ENCODE peak calls at places on chromosomes 16 and 17, in four cellular contexts. One of them, this sample, is unnamed.

GRCh38 chr16:69410285-69410990 is 14.0 kb upstream of the CYB5B start:
- DNase-seq in K562: no peak
- DNase-seq in GM12878: no peak
- DNase-seq in HepG2: no peak
- DNase-seq in this sample: peak; percentile 80

GRCh38 chr17:37791434-37791833 is 46.6 kb upstream of the HNF1B start:
- DNase-seq in HepG2: peak; percentile 45
- DNase-seq in K562: peak; percentile 67
- DNase-seq in GM12878: no peak
- DNase-seq in this sample: peak; percentile 80

GRCh38 chr17:78343099-78343432 is 16.8 kb downstream of the SOCS3 start:
- DNase-seq in HepG2: no peak
- DNase-seq in GM12878: no peak
- DNase-seq in K562: no peak
- DNase-seq in this sample: no peak

GRCh38 chr17:40461774-40462342 is 18.6 kb downstream of the IGFBP4 start:
- DNase-seq in GM12878: no peak
- DNase-seq in HepG2: no peak
- DNase-seq in K562: no peak
- DNase-seq in this sample: peak; percentile 66

GRCh38 chr17:38996660-38997337 is 29.6 kb upstream of the FBXO47 start:
- DNase-seq in GM12878: no peak
- DNase-seq in HepG2: no peak
- DNase-seq in K562: no peak
- DNase-seq in this sample: no peak

GRCh38 chr17:41547378-41547841 is 19.3 kb upstream of the KRT19 start:
- DNase-seq in K562: no peak
- DNase-seq in GM12878: no peak
- DNase-seq in HepG2: no peak
- DNase-seq in this sample: no peak

GRCh38 chr17:71724339-71724738 is 396.5 kb upstream of the SOX9 start:
- DNase-seq in K562: no peak
- DNase-seq in GM12878: no peak
- DNase-seq in HepG2: no peak
- DNase-seq in this sample: no peak

GRCh38 chr17:694239-694638 is 20.4 kb downstream of the VPS53 start:
- DNase-seq in GM12878: no peak
- DNase-seq in HepG2: no peak
- DNase-seq in K562: no peak
- DNase-seq in this sample: peak; percentile 83

GRCh38 chr17:15392326-15392739 is 50.9 kb upstream of the TEKT3 start:
- DNase-seq in HepG2: no peak
- DNase-seq in GM12878: no peak
- DNase-seq in K562: no peak
- DNase-seq in this sample: peak; percentile 15

GRCh38 chr17:64115043-64115698 is 14.8 kb downstream of the ERN1 start:
- DNase-seq in K562: no peak
- DNase-seq in GM12878: no peak
- DNase-seq in HepG2: no peak
- DNase-seq in this sample: no peak

GRCh38 chr16:56354016-56354415 is 71.3 kb downstream of the AMFR start:
- DNase-seq in K562: no peak
- DNase-seq in GM12878: no peak
- DNase-seq in HepG2: no peak
- DNase-seq in this sample: no peak

GRCh38 chr16:30482366-30482765 is 9.8 kb downstream of the ITGAL start:
- DNase-seq in GM12878: no peak
- DNase-seq in K562: peak; percentile 37
- DNase-seq in HepG2: no peak
- DNase-seq in this sample: no peak

GRCh38 chr17:67557921-67558320 is 159.8 kb upstream of the NOL11 start:
- DNase-seq in K562: no peak
- DNase-seq in GM12878: no peak
- DNase-seq in HepG2: no peak
- DNase-seq in this sample: no peak

GRCh38 chr17:77690271-77691161 is 268.0 kb upstream of the TNRC6C start:
- DNase-seq in HepG2: no peak
- DNase-seq in K562: no peak
- DNase-seq in GM12878: no peak
- DNase-seq in this sample: no peak

GRCh38 chr17:19426631-19427030 is 15.6 kb downstream of the RNF112 start:
- DNase-seq in GM12878: no peak
- DNase-seq in HepG2: no peak
- DNase-seq in K562: no peak
- DNase-seq in this sample: no peak

GRCh38 chr16:74922150-74923138 is 62.5 kb downstream of the WDR59 start:
- DNase-seq in GM12878: no peak
- DNase-seq in K562: no peak
- DNase-seq in HepG2: peak; percentile 63
- DNase-seq in this sample: no peak

GRCh38 chr17:48753794-48754499 is 25.4 kb upstream of the HOXB13 start:
- DNase-seq in GM12878: no peak
- DNase-seq in K562: no peak
- DNase-seq in HepG2: no peak
- DNase-seq in this sample: no peak

GRCh38 chr16:89364603-89365002 is 125.8 kb downstream of the ANKRD11 start:
- DNase-seq in GM12878: no peak
- DNase-seq in K562: peak; percentile 36
- DNase-seq in HepG2: no peak
- DNase-seq in this sample: no peak

GRCh38 chr16:57145964-57146647 is 39.7 kb downstream of the PSME3IP1 start:
- DNase-seq in K562: no peak
- DNase-seq in HepG2: no peak
- DNase-seq in GM12878: no peak
- DNase-seq in this sample: no peak

GRCh38 chr17:9183297-9183696 is 162.0 kb downstream of the NTN1 start:
- DNase-seq in K562: no peak
- DNase-seq in GM12878: no peak
- DNase-seq in HepG2: no peak
- DNase-seq in this sample: no peak

GRCh38 chr17:65914784-65915342 is 277.1 kb downstream of the CEP112 start:
- DNase-seq in GM12878: peak; percentile 81
- DNase-seq in K562: no peak
- DNase-seq in HepG2: no peak
- DNase-seq in this sample: no peak

GRCh38 chr17:10292057-10292931 is 80.5 kb downstream of the MYH13 start:
- DNase-seq in GM12878: peak; percentile 20
- DNase-seq in K562: peak; percentile 18
- DNase-seq in HepG2: no peak
- DNase-seq in this sample: no peak

GRCh38 chr17:45437461-45438283 is 5.0 kb upstream of the ARHGAP27 start:
- DNase-seq in HepG2: no peak
- DNase-seq in K562: no peak
- DNase-seq in GM12878: no peak
- DNase-seq in this sample: no peak

GRCh38 chr16:64421515-64421914 is 700.3 kb downstream of the CDH11 start:
- DNase-seq in HepG2: no peak
- DNase-seq in K562: no peak
- DNase-seq in GM12878: no peak
- DNase-seq in this sample: no peak

GRCh38 chr16:85261657-85262557 is 149.6 kb upstream of the CIBAR2 start:
- DNase-seq in GM12878: no peak
- DNase-seq in HepG2: no peak
- DNase-seq in K562: peak; percentile 77
- DNase-seq in this sample: no peak

GRCh38 chr17:2364132-2365116 is 27.1 kb downstream of the SGSM2 start:
- DNase-seq in HepG2: no peak
- DNase-seq in GM12878: no peak
- DNase-seq in K562: no peak
- DNase-seq in this sample: no peak

GRCh38 chr17:76145231-76146052 is 4.4 kb upstream of the FOXJ1 start:
- DNase-seq in HepG2: no peak
- DNase-seq in K562: no peak
- DNase-seq in GM12878: peak; percentile 19
- DNase-seq in this sample: no peak

DNA sequence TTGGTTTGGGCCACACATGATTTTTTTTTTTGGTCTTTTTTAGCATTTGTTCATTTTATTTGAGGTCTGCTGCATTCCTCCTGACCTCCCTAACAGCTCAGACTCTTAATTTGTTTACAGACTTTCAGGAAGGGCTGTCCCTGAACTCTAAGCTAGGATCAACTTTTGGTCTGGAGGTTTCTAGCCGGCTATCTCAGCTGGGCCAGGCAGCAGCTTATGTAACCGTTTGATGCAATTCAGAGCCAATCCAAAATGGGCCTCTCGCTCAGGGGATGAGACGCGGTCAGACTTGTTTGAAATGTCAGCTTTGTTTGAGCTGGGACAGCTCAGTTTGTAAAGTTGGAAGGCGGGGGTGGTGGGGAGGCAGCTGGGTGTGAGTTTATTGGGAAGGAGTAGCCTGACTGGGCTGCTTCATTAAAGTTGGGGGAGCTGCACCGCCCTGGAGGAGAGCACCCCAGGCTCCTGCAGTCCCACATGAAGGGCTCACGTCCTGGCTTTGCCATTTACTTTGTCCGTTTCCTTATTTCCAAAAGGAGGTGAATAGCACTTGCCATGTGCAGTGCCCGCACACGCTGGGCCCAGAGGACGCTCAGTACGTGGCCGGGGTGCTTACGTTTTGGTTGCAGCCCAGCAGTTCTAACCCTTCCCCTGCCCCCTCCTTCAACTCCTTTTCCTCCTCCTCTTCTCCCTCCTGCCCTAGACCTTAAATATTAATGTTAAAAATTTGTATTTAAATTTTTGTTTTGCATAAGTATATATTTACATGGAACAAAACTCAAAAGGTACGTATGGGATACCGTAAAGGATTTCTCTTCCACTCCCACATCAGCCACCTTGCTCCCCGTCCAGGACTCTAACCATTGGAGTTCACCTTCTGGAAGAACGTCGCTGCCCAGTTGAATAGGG is 121.2 kb downstream of the SNX29 start:
- DNase-seq in HepG2: peak; percentile 98
- DNase-seq in GM12878: no peak
- DNase-seq in K562: peak; percentile 44
- DNase-seq in this sample: no peak
- TF ChIP-seq POLR2AphosphoS2 in HepG2: no peak
- TF ChIP-seq POLR2AphosphoS2 in GM12878: no peak
- TF ChIP-seq POLR2AphosphoS2 in K562: no peak
- TF ChIP-seq POLR2AphosphoS2 in this sample: no peak

DNA sequence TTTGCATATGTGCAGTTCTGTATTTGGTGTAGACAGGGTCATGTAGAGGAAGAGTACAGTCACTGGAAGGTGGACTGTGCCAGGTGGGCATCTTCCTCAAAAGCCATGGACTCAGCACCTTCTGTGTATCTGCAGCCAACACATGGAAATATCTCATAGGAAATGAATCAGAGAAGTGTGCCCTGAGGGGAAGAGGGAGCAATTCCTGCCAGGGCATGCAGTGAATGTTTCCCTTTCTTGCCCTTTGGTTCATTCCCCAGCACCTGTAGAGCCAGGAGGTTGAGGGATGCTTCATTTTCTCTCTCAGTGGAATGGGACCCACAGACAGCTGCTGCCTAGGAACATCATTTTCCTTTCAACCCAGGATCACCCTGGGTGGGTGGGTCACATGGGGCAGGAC is 146.1 kb upstream of the HSBP1 start:
- DNase-seq in HepG2: no peak
- DNase-seq in GM12878: no peak
- DNase-seq in K562: no peak
- DNase-seq in this sample: no peak
- TF ChIP-seq POLR2AphosphoS2 in HepG2: no peak
- TF ChIP-seq POLR2AphosphoS2 in GM12878: no peak
- TF ChIP-seq POLR2AphosphoS2 in K562: no peak
- TF ChIP-seq POLR2AphosphoS2 in this sample: no peak

DNA sequence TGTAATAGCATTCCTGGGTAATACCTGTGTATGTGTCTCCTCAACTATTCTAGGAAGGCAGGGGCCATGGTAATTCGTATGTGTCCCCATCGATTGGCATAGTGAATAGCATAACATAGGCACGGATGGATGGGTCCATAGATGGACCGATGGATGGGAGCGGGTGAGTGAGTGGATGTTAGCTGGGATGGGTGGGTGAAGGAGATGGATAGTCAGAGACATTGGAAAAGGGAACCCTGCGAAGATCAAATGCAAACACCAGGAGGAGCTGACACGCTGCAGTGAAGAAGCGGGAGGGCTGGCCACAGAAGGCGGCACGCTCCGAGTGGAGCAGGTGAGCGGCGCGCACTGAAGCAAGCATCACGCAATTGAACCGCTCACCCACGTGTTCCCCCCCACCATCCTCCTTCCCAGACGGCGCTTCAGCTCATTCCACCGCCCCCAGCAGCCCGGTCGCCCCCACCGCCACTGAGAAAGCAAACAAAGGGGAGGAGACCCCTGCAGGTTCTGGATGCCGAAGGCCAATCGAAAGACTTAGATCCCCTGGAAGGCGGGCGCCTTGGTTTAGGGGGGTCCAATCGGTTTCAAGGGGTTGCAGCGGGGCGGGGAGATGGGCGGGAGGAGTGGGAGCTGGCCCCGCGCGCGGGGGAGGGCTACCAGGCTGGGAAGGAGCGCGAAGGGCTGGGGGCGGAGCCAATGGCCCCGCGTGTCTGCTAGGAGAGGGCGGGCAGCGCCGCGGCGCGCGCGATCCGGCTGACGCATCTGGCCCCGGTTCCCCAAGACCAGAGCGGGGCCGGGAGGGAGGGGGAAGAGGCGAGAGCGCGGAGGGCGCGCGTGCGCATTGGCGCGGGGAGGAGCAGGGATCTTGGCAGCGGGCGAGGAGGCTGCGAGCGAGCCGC is at the start of gene ARRB2:
- DNase-seq in GM12878: peak; percentile 94
- DNase-seq in K562: peak; percentile 97
- DNase-seq in HepG2: peak; percentile 97
- DNase-seq in this sample: peak; percentile 99
- TF ChIP-seq POLR2AphosphoS2 in GM12878: no peak
- TF ChIP-seq POLR2AphosphoS2 in K562: no peak
- TF ChIP-seq POLR2AphosphoS2 in HepG2: no peak
- TF ChIP-seq POLR2AphosphoS2 in this sample: no peak

DNA sequence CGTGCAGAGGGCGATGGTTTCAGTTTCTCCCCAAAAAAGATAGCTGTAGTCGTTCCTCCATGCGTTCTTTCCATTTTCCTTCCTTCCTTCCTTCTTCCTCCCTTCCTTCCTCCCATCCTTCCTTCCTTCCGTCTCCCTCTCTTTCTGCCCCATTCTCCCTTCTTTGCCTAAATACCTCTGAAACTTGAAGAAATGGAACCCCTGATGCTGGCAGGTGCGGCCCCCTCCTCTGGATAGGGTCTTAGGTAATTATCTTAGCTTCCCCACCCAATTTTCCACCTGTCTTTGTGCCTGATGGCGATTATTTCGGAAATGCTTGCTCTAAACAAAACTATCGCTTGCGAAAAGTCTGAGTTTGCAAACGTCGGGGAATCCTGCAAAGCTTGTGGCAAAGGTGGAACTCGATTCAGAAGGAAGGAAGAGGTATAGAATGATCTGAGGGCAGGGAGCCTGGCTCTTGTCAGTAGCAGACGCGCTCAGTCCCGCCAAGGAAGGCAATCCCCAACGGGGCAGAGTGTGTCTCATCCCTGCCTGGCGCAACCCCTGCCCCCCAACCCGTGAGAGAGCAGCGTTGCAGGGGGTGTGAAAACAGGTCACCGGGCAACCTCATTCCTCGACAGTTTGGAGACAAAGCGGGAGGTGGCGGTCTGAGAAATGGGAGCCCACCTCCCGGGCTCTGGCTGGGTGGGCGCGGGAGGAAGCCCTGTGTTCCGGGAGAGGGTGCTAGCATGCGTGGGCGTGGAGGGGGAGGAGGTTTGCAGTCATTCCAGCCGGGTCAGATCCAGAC is 2.9 kb upstream of the CBX8 start:
- DNase-seq in K562: no peak
- DNase-seq in GM12878: no peak
- DNase-seq in HepG2: no peak
- DNase-seq in this sample: no peak
- TF ChIP-seq POLR2AphosphoS2 in K562: no peak
- TF ChIP-seq POLR2AphosphoS2 in GM12878: no peak
- TF ChIP-seq POLR2AphosphoS2 in HepG2: no peak
- TF ChIP-seq POLR2AphosphoS2 in this sample: no peak

This sample was measured in A549.